ENCODE peak calls at places on chromosomes 2 and 18, in five cellular contexts. L is neural progenitor cell; K is activated CD8-positive, alpha-beta T cell treated with anti-CD3 and anti-CD28 coated beads for 36 hours; A is lung; N is lower lobe of right lung. I is an unnamed sample.

GRCh38 chr2:105237045-105237765 is 4.3 kb upstream of the GPR45 start:
- DNase-seq in L (no peak), K (peak; percentile 25), A (no peak), N (no peak), I (no peak)

GRCh38 chr2:3651686-3652516 is 6.1 kb upstream of the ALLC start:
- DNase-seq in L (peak; percentile 91), K (peak; percentile 90), A (peak; percentile 39), N (peak; percentile 67), I (peak; percentile 91)

GRCh38 chr2:54122939-54123338 is 7.5 kb downstream of the ACYP2 start:
- DNase-seq in L (no peak), K (no peak), A (no peak), N (no peak), I (no peak)

GRCh38 chr2:167355796-167356195 is 467.5 kb downstream of the XIRP2 start:
- DNase-seq in L (no peak), K (no peak), A (no peak), N (no peak), I (no peak)

GRCh38 chr2:237919593-237919992 is 47.2 kb upstream of the UBE2F start:
- DNase-seq in L (no peak), K (no peak), A (no peak), N (no peak), I (no peak)

GRCh38 chr2:241833938-241834852 is 24.5 kb downstream of the PDCD1 start:
- DNase-seq in L (no peak), K (no peak), A (no peak), N (no peak), I (no peak)

GRCh38 chr2:221596192-221596591 is 24.1 kb upstream of the EPHA4 start:
- DNase-seq in L (no peak), K (no peak), A (no peak), N (no peak), I (no peak)

GRCh38 chr2:191679818-191680600 is 2.1 kb downstream of the NABP1 start:
- DNase-seq in L (no peak), K (no peak), A (no peak), N (no peak), I (no peak)

GRCh38 chr18:74249181-74249968 is 42.4 kb downstream of the CYB5A start:
- DNase-seq in L (no peak), K (no peak), A (no peak), N (no peak), I (no peak)

GRCh38 chr2:198700330-198700729 is 757.4 kb downstream of the SATB2 start:
- DNase-seq in L (no peak), K (no peak), A (no peak), N (no peak), I (no peak)

GRCh38 chr2:25115902-25116301 is 52.5 kb downstream of the POMC start:
- DNase-seq in L (no peak), K (no peak), A (no peak), N (no peak), I (no peak)

GRCh38 chr2:2591542-2591940 is 260.5 kb upstream of the MYT1L start:
- DNase-seq in L (no peak), K (no peak), A (peak; percentile 22), N (no peak), I (no peak)

GRCh38 chr2:184692137-184692734 is 93.9 kb downstream of the ZNF804A start:
- DNase-seq in L (no peak), K (no peak), A (no peak), N (no peak), I (no peak)

GRCh38 chr18:54717673-54718435 is 110.4 kb upstream of the RAB27B start:
- DNase-seq in L (peak; percentile 71), K (peak; percentile 65), A (no peak), N (no peak), I (peak; percentile 28)

GRCh38 chr2:221817052-221817451 is 244.9 kb upstream of the EPHA4 start:
- DNase-seq in L (no peak), K (no peak), A (no peak), N (no peak), I (no peak)

GRCh38 chr2:120867290-120868231 is 131.9 kb downstream of the GLI2 start:
- DNase-seq in L (peak; percentile 80), K (peak; percentile 5), A (peak; percentile 57), N (peak; percentile 77), I (no peak)

GRCh38 chr2:207760453-207760852 is 9.3 kb downstream of the FZD5 start:
- DNase-seq in L (no peak), K (no peak), A (no peak), N (no peak), I (no peak)

GRCh38 chr2:72846171-72847095 is 20.6 kb upstream of the EXOC6B start:
- DNase-seq in L (no peak), K (no peak), A (no peak), N (no peak), I (peak; percentile 26)

GRCh38 chr2:71609958-71610357 is 156.6 kb downstream of the DYSF start:
- DNase-seq in L (no peak), K (no peak), A (no peak), N (no peak), I (no peak)

GRCh38 chr2:85999131-85999831 is 106.4 kb downstream of the POLR1A start:
- DNase-seq in L (no peak), K (peak; percentile 75), A (no peak), N (no peak), I (peak; percentile 74)

GRCh38 chr18:47420130-47420529 is 168.7 kb upstream of the SKOR2 start:
- DNase-seq in L (no peak), K (no peak), A (no peak), N (no peak), I (no peak)

GRCh38 chr18:59155140-59155539 is 15.5 kb downstream of the SEC11C start:
- DNase-seq in L (no peak), K (no peak), A (no peak), N (no peak), I (no peak)
- TF ChIP-seq CTCF in L (no peak), K (no peak), A (no peak), N (no peak), I (no peak)

DNA sequence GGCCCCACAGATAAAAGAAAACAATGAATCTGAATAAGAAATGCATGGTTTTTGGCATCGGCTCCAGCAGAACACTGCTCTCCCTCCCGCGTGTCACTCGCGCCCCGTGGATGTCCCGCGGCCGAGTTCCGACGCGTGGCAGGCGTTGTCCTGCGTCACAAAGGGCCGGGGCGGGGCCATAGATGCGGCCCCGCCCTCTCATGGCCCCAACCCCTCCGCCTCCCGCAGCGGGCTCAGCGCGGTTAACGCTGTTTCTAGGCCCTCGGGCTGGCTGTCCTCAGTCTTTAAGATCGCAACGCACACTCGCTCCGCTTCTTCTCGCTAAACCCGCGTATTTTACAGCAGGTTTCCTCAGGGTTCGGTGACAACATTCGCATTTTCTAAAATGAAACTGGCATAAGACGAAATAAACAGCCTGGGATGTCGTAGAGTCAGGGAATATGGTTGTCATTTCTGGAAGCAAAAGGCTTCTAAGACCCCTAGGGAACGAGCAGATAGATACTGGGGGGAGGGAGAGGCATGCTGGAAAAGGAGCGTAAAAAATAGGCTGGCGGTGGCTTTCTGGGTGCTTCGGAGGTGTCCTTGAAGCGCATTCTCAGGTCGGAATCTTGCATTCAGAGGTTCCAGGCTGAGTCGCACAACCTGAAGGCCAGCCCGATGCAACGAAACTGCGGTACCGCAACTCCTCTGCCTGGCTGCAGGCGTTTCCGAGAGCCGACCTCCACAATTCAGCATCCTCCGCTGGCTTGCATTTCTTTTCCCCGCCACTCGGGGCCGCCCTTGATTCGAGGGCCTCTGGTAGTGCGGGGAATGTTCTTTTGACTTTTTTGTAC is at the start of gene FKBP7:
- DNase-seq in L (peak; percentile 94), K (peak; percentile 84), A (peak; percentile 83), N (peak; percentile 92), I (peak; percentile 86)
- TF ChIP-seq CTCF in L (peak; percentile 66), K (peak; percentile 96), A (peak; percentile 65), N (peak; percentile 77), I (peak; percentile 80)

GRCh38 chr2:28956890-28957289 is 24.2 kb upstream of the TOGARAM2 start:
- DNase-seq in L (no peak), K (peak; percentile 37), A (no peak), N (no peak), I (no peak)
- TF ChIP-seq CTCF in L (peak; percentile 53), K (peak; percentile 49), A (no peak), N (peak; percentile 60), I (peak; percentile 34)

GRCh38 chr18:23095463-23095862 is 39.8 kb upstream of the CABLES1 start:
- DNase-seq in L (no peak), K (no peak), A (no peak), N (no peak), I (no peak)
- TF ChIP-seq CTCF in L (peak; percentile 26), K (no peak), A (no peak), N (no peak), I (no peak)

GRCh38 chr2:146130290-146130689 is 1610.4 kb upstream of the ZEB2 start:
- DNase-seq in L (no peak), K (no peak), A (no peak), N (no peak), I (no peak)

GRCh38 chr2:146131048-146131447 is 1611.1 kb upstream of the ZEB2 start:
- DNase-seq in L (no peak), K (no peak), A (no peak), N (no peak), I (no peak)

GRCh38 chr2:146131785-146132184 is 1611.9 kb upstream of the ZEB2 start:
- DNase-seq in L (no peak), K (no peak), A (no peak), N (no peak), I (no peak)

GRCh38 chr2:146128216-146128615 is 1608.3 kb upstream of the ZEB2 start:
- DNase-seq in L (no peak), K (no peak), A (no peak), N (no peak), I (no peak)

DNA sequence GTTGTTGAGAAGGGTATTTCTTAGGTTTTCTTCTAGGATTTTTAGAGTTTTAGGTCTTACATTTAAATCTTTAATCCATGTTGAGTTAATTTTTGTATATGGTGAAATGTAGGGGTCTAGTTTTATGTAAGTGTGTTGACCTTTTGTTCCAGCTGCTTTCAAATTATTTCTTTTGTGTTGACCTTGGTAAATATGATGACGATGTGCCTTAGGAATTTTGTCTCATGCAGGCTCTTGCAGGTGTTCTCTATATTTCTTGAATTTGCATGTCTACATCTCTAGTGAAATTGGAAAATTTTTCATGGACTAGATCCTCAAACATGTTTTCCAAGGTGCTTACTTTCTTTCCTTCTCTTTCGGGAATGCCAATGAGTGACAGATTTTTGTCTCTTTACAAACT is 1609.3 kb upstream of the ZEB2 start:
- DNase-seq in L (no peak), K (no peak), A (no peak), N (no peak), I (no peak)
- TF ChIP-seq CTCF in L (no peak), K (no peak), A (no peak), N (no peak), I (no peak)

GRCh38 chr18:12890500-12890899 is 6.5 kb upstream of the PTPN2 start:
- DNase-seq in L (no peak), K (no peak), A (no peak), N (no peak), I (no peak)
- TF ChIP-seq CTCF in L (no peak), K (no peak), A (no peak), N (no peak), I (no peak)

I was measured in GM13976.